ENCODE peak calls at places on chromosomes 6 and 20, in seven cellular contexts. V, Q, K, P, B, I and U are unnamed samples.

GRCh38 chr6:158849899-158850806 is 31.0 kb upstream of the EZR start:
- DNase-seq in I (peak), K (no peak), B (peak), Q (no peak), V (no peak), P (peak), U (peak)

GRCh38 chr20:34875657-34876160 is 703 bp upstream of the ACSS2 start:
- DNase-seq in B (no peak), V (no peak), K (no peak), I (no peak), P (no peak), Q (no peak), U (no peak)

GRCh38 chr6:41687501-41688175 is 47.8 kb downstream of the TFEB start:
- DNase-seq in P (no peak), B (no peak), I (no peak), Q (peak), V (no peak), K (no peak), U (no peak)

GRCh38 chr6:26031595-26032386 is 55.4 kb upstream of the HFE start:
- DNase-seq in V (peak), Q (peak), B (peak), K (peak), I (peak), P (peak), U (peak)

GRCh38 chr6:53210821-53211220 is 62.2 kb upstream of the GCM1 start:
- DNase-seq in P (no peak), V (no peak), I (no peak), B (no peak), Q (no peak), K (no peak), U (no peak)

GRCh38 chr20:7775072-7775471 is 165.2 kb downstream of the HAO1 start:
- DNase-seq in V (no peak), Q (no peak), I (no peak), B (peak), P (peak), K (peak), U (no peak)

GRCh38 chr20:37501940-37502339 is 19.1 kb upstream of the NNAT start:
- DNase-seq in V (no peak), P (no peak), B (peak), I (no peak), Q (no peak), K (no peak), U (no peak)

GRCh38 chr20:19915111-19915798 is 101.9 kb upstream of the NAA20 start:
- DNase-seq in K (no peak), P (no peak), Q (no peak), I (no peak), V (no peak), B (no peak), U (no peak)

GRCh38 chr20:38843346-38843745 is 37.8 kb downstream of the PPP1R16B start:
- DNase-seq in I (no peak), Q (no peak), V (no peak), B (no peak), K (no peak), P (no peak), U (no peak)

GRCh38 chr6:33312361-33313104 is 1.3 kb downstream of the TAPBP start:
- DNase-seq in Q (no peak), P (peak), B (peak), V (peak), I (peak), K (no peak), U (no peak)

GRCh38 chr6:37492236-37493046 is 7.3 kb downstream of the CCDC167 start:
- DNase-seq in P (no peak), V (no peak), K (no peak), I (no peak), B (peak), Q (no peak), U (no peak)

GRCh38 chr6:143562143-143562542 is 50.6 kb upstream of the FUCA2 start:
- DNase-seq in K (no peak), V (no peak), Q (no peak), B (no peak), P (no peak), I (no peak), U (no peak)

GRCh38 chr20:48211847-48212246 is 426.6 kb upstream of the SULF2 start:
- DNase-seq in Q (peak), P (no peak), I (no peak), K (no peak), V (no peak), B (no peak), U (no peak)

GRCh38 chr6:79468116-79468515 is 69.1 kb downstream of the LCA5 start:
- DNase-seq in I (no peak), P (no peak), K (no peak), B (no peak), Q (no peak), V (no peak), U (peak)

GRCh38 chr20:50144362-50144761 is 9.2 kb downstream of the PEDS1 start:
- DNase-seq in Q (no peak), P (peak), I (peak), K (peak), B (no peak), V (no peak), U (peak)